ENCODE peak calls at places on chromosomes 12 and 14, in ten cellular contexts. U, T, Y, O, Z, L, G, B, H and Q are unnamed samples.
A peak's percentile ranks its signal among the peaks of the same experiment; 100 is the strongest.

GRCh38 chr14:63717704-63718103 is 10.2 kb downstream of the SGPP1 start:
- DNase-seq in L (peak; percentile 60), O (no peak), U (no peak), B (no peak), H (no peak), Z (no peak), G (peak; percentile 67), T (no peak), Y (peak; percentile 10), Q (no peak)

GRCh38 chr12:123595729-123596128 is 6.2 kb upstream of the DDX55 start:
- DNase-seq in T (no peak), O (no peak), B (no peak), G (no peak), U (no peak), L (no peak), Z (no peak), Y (no peak), H (no peak), Q (no peak)

GRCh38 chr12:93061414-93062099 is 132.5 kb upstream of the EEA1 start:
- DNase-seq in Z (peak; percentile 80), G (no peak), B (no peak), Y (peak; percentile 46), U (no peak), T (no peak), H (no peak), L (no peak), O (no peak), Q (no peak)

GRCh38 chr14:70391493-70392391 is 25.1 kb downstream of the SYNJ2BP start:
- DNase-seq in O (no peak), T (no peak), U (no peak), Z (no peak), B (no peak), L (no peak), Y (no peak), G (no peak), H (no peak), Q (peak; percentile 89)

GRCh38 chr14:93219103-93219726 is 12.2 kb downstream of the UBR7 start:
- DNase-seq in G (peak; percentile 77), O (peak; percentile 63), B (no peak), U (peak; percentile 48), Z (peak; percentile 34), H (no peak), L (peak; percentile 65), T (peak; percentile 27), Y (peak; percentile 46), Q (peak; percentile 66)

GRCh38 chr12:52020539-52021336 is 14.0 kb downstream of the TAMALIN start:
- DNase-seq in Z (peak; percentile 67), T (peak; percentile 79), G (peak; percentile 79), B (no peak), H (no peak), Y (peak; percentile 26), O (peak; percentile 71), L (peak; percentile 43), U (peak; percentile 51), Q (no peak)

GRCh38 chr14:37153005-37153404 is 19.4 kb downstream of the SLC25A21 start:
- DNase-seq in O (no peak), H (no peak), B (no peak), G (no peak), L (no peak), Y (no peak), U (no peak), T (no peak), Z (no peak), Q (no peak)

GRCh38 chr12:78793491-78793890 is 71.1 kb upstream of the SYT1 start:
- DNase-seq in L (no peak), B (no peak), Z (no peak), O (no peak), Y (no peak), G (no peak), U (no peak), T (no peak), H (no peak), Q (no peak)

GRCh38 chr12:128069359-128069997 is 197.5 kb upstream of the TMEM132C start:
- DNase-seq in B (peak; percentile 58), Y (peak; percentile 93), H (peak; percentile 46), G (peak; percentile 60), O (peak; percentile 34), L (peak; percentile 29), Z (peak; percentile 59), T (peak; percentile 61), U (no peak), Q (peak; percentile 7)

GRCh38 chr14:93148979-93149378 is 33.3 kb upstream of the ITPK1 start:
- DNase-seq in L (no peak), U (no peak), Z (no peak), O (no peak), H (no peak), B (no peak), Y (no peak), T (no peak), G (no peak), Q (no peak)

GRCh38 chr14:32458720-32459119 is 129.6 kb downstream of the AKAP6 start:
- DNase-seq in U (no peak), L (no peak), H (no peak), G (no peak), T (no peak), O (no peak), B (no peak), Y (no peak), Z (no peak), Q (no peak)

GRCh38 chr12:94615284-94616216 is 34.8 kb downstream of the TMCC3 start:
- DNase-seq in H (no peak), L (peak; percentile 42), O (no peak), Z (peak; percentile 58), T (no peak), Y (no peak), B (peak; percentile 38), G (no peak), U (no peak), Q (peak; percentile 95)

GRCh38 chr14:74240794-74241610 is 1.8 kb downstream of the VSX2 start:
- DNase-seq in L (no peak), H (no peak), O (peak; percentile 50), B (no peak), Z (no peak), Y (no peak), T (peak; percentile 53), U (no peak), G (no peak), Q (no peak)

GRCh38 chr14:80538633-80539375 is 327.5 kb upstream of the DIO2 start:
- DNase-seq in Z (no peak), B (no peak), L (no peak), H (no peak), Y (no peak), G (no peak), T (no peak), O (no peak), U (no peak), Q (no peak)

GRCh38 chr14:22460461-22461195 is 128.4 kb downstream of the DAD1 start:
- DNase-seq in U (no peak), Z (no peak), L (no peak), Y (no peak), B (no peak), H (no peak), T (no peak), O (peak; percentile 37), G (no peak), Q (no peak)

GRCh38 chr14:33754264-33754663 is 196.6 kb downstream of the EGLN3 start:
- DNase-seq in U (no peak), O (no peak), L (no peak), Z (no peak), H (no peak), B (no peak), G (no peak), T (no peak), Y (no peak), Q (no peak)

GRCh38 chr14:32397871-32398640 is 69.0 kb downstream of the AKAP6 start:
- DNase-seq in Z (no peak), T (no peak), O (no peak), U (no peak), G (no peak), H (peak; percentile 64), L (no peak), Y (no peak), B (no peak), Q (no peak)

GRCh38 chr12:5910790-5911548 is 34.1 kb downstream of the ANO2 start:
- DNase-seq in O (no peak), Y (no peak), Z (no peak), L (no peak), B (no peak), T (no peak), G (no peak), U (no peak), H (no peak), Q (no peak)